ENCODE peak calls at places on chromosomes 7 and 10, in eight cellular contexts. R is Caco-2, U is lower lobe of right lung, K is heart right ventricle, I is GM06990, S is OCI-LY7, G is upper lobe of right lung, T is astrocyte of the cerebellum. E is an unnamed sample.

GRCh38 chr10:129703287-129704137 is 236.5 kb downstream of the MGMT start:
- DNase-seq in K (no peak), I (no peak), S (no peak), U (no peak), T (no peak), G (no peak), R (no peak), E (no peak)

GRCh38 chr7:6151994-6152735 is 120.3 kb downstream of the CYTH3 start:
- DNase-seq in S (no peak), R (no peak), I (no peak), G (no peak), T (no peak), U (no peak), K (no peak), E (no peak)

GRCh38 chr7:20301311-20301939 is 29.3 kb upstream of the ITGB8 start:
- DNase-seq in S (no peak), G (no peak), I (no peak), U (no peak), T (no peak), R (no peak), K (no peak), E (peak)

GRCh38 chr7:75732764-75733630 is 5.7 kb downstream of the HIP1 start:
- DNase-seq in I (no peak), R (no peak), S (peak), K (no peak), G (no peak), T (peak), U (no peak), E (no peak)

GRCh38 chr7:130521552-130521951 is 29.7 kb downstream of the MEST start:
- DNase-seq in S (no peak), T (no peak), I (no peak), R (no peak), K (no peak), G (no peak), U (no peak), E (no peak)

GRCh38 chr10:81696609-81697388 is 178.2 kb upstream of the NRG3 start:
- DNase-seq in K (no peak), T (no peak), R (peak), S (no peak), U (no peak), G (no peak), I (no peak), E (no peak)

GRCh38 chr7:22291979-22292378 is 65.0 kb downstream of the RAPGEF5 start:
- DNase-seq in K (no peak), T (no peak), G (no peak), S (no peak), R (no peak), I (no peak), U (no peak), E (no peak)

GRCh38 chr10:15084502-15084922 is 4.1 kb downstream of the ACBD7 start:
- DNase-seq in I (no peak), T (peak), S (no peak), R (peak), G (no peak), K (peak), U (no peak), E (no peak)

GRCh38 chr10:71985542-71986250 is 21.5 kb downstream of the CHST3 start:
- DNase-seq in R (no peak), G (no peak), U (peak), S (no peak), K (peak), T (no peak), I (peak), E (peak)

GRCh38 chr10:131444862-131445461 is 133.4 kb upstream of the TCERG1L start:
- DNase-seq in I (no peak), K (no peak), U (no peak), S (no peak), R (no peak), T (no peak), G (peak), E (no peak)

GRCh38 chr10:97571622-97572021 is 957 bp upstream of the ANKRD2 start:
- DNase-seq in S (no peak), G (no peak), U (no peak), R (peak), I (no peak), K (no peak), T (no peak), E (no peak)

GRCh38 chr10:75932921-75933320 is 501.5 kb downstream of the LRMDA start:
- DNase-seq in S (no peak), T (no peak), I (no peak), R (no peak), U (no peak), K (no peak), G (no peak), E (no peak)

GRCh38 chr10:126227762-126228134 is 160.5 kb downstream of the ADAM12 start:
- DNase-seq in R (no peak), G (no peak), T (no peak), U (no peak), I (no peak), K (no peak), S (no peak), E (no peak)

GRCh38 chr10:37700886-37701780 is 156.3 kb downstream of the ZNF248 start:
- DNase-seq in R (no peak), K (no peak), S (no peak), G (peak), I (no peak), T (no peak), U (no peak), E (no peak)

GRCh38 chr7:28002638-28003037 is 178.0 kb downstream of the JAZF1 start:
- DNase-seq in T (no peak), I (no peak), S (peak), U (no peak), R (no peak), K (no peak), G (no peak), E (no peak)

GRCh38 chr7:155846936-155847335 is 34.7 kb upstream of the SHH start:
- DNase-seq in T (no peak), I (no peak), S (no peak), K (no peak), U (no peak), G (no peak), R (no peak), E (no peak)

GRCh38 chr10:129764901-129765663 is 199.0 kb downstream of the EBF3 start:
- DNase-seq in K (no peak), G (peak), I (no peak), R (no peak), U (peak), S (no peak), T (no peak), E (no peak)

DNA sequence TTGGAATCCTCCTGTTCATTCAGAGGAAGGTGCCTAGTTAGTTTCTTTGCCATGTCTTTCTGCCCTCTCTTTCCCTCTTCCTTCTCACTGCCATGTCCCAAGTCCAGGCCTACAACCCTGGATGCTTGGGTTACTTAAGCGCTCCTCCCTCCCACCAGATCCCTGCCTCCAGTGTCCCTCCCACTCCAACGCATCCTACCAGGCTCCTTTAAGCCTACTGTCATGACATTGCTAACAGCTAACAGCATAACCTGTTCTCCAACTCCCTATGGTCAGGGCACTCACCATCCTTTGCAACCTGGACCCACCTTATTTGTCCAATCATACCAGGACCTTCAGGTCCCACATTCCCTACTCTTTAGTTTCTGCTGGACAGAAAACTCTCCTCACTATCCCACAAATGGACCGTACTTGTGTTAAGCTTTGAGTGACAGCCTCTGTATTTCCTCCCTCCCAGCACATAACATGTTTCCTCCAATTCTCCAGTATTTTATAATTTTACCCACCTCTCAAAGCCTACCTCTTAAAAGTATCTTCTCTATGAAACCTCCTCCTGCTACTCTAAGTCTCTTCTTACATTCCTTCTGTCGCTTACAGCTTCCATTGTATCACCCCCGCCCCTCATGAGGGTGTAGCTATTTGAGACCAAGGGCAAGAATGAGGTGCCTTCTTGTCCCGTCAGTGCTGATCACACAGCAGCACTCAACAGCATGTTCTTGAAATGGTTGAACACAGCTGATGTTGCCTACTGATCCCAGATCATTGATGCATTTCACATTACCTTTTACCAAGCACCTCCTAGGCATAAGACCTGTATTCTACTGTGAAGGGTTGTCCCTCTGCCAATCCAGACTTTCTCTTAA is 1.7 kb downstream of the BLNK start:
- DNase-seq in R (no peak), K (no peak), T (no peak), U (no peak), I (no peak), S (no peak), G (no peak), E (no peak)
- TF ChIP-seq CTCF in R (no peak), K (no peak), T (no peak), U (no peak), I (no peak), S (no peak), G (no peak), E (no peak)

DNA sequence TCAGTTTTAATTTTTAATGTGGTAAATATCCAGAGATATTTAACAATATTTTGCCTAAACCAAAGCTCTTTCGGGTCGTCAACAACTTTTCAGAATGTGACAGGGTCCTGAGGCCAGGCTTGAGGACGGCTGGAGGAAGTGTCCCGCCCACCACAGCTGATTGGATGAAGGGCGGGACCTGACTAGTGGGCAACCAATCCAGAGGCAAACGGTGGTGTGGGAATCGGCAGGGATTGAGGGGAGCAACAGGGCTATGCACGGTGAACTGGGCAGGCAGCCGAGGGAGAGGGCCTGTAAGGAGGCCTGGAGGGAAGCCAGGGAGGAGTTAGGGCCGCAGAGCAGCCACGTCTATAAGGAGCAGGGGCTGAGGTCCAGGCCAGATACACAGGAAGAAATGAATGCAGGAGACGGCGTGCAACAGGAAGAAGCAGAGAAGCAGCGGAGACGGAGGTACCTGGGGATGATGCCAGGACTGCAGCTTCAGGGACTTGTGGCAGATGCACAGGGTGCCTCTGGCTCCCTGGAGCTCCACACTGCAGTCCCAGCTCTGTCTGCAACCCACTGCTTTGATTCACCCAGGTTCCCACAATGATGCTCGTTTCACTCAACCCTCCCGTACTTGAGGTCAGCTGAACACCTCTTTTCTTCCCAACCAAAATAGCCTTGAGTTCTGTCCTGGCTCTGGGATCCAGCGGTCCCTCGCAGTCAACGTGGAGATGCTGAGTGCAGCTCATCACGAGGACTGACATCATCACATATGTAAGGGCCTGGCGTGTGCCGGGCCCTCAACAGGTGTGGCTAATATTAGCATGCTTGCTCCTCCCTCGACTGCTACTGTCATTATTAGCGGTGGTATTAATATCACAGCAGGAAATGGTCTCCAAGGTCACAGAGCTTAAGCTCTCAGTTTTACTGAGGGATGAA is 45.9 kb upstream of the ZMIZ1 start:
- DNase-seq in K (peak), G (peak), S (peak), I (peak), T (peak), U (peak), R (peak), E (no peak)
- TF ChIP-seq CTCF in K (no peak), G (no peak), S (no peak), I (no peak), T (no peak), U (no peak), R (no peak), E (no peak)

GRCh38 chr7:133274265-133274664 is 21.4 kb downstream of the EXOC4 start:
- DNase-seq in G (no peak), S (no peak), I (no peak), K (no peak), U (no peak), R (no peak), T (no peak), E (no peak)

GRCh38 chr7:133275441-133276105 is 22.7 kb downstream of the EXOC4 start:
- DNase-seq in K (no peak), S (no peak), G (no peak), U (no peak), T (peak), R (no peak), I (no peak), E (no peak)

GRCh38 chr7:133273221-133273620 is 20.3 kb downstream of the EXOC4 start:
- DNase-seq in K (no peak), I (no peak), U (no peak), T (no peak), G (no peak), S (no peak), R (no peak), E (no peak)

GRCh38 chr7:133275008-133275407 is 22.1 kb downstream of the EXOC4 start:
- DNase-seq in I (no peak), U (no peak), R (no peak), T (no peak), K (no peak), S (no peak), G (no peak), E (no peak)
- TF ChIP-seq CTCF in I (no peak), U (no peak), R (no peak), T (peak), K (no peak), S (peak), G (no peak), E (no peak)

GRCh38 chr7:97845622-97846203 is 26.5 kb downstream of the ASNS start:
- DNase-seq in T (no peak), K (no peak), G (no peak), S (peak), I (no peak), R (peak), U (no peak), E (no peak)
- TF ChIP-seq CTCF in T (peak), K (peak), G (peak), S (peak), I (no peak), R (peak), U (peak), E (peak)

DNA sequence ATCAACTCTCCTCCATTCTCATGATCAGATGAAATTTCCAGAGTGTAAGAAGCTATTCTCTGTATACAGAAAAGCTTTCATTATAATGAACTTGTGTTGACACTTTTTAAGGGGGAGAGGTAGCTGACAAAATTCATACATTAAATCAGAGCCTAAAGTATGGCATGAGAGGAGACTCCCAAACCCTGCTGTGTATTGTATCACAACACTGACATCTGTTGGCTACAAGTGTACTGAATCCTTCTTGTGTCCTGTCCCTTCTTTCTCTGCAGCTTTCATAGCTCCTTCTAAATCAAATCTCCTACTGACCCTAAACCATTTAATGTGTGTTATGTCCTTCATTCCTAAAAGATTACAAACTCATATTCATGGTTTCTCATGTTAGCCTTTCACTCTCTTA is 70.9 kb downstream of the GCC1 start:
- DNase-seq in K (no peak), U (no peak), R (peak), G (no peak), T (peak), I (no peak), S (peak), E (peak)
- TF ChIP-seq CTCF in K (peak), U (peak), R (peak), G (peak), T (peak), I (peak), S (peak), E (peak)

GRCh38 chr10:60532691-60533468 is 143.2 kb upstream of the ANK3 start:
- DNase-seq in K (no peak), G (no peak), S (no peak), U (no peak), T (no peak), I (no peak), R (no peak), E (no peak)
- TF ChIP-seq CTCF in K (no peak), G (no peak), S (no peak), U (no peak), T (no peak), I (no peak), R (no peak), E (no peak)

DNA sequence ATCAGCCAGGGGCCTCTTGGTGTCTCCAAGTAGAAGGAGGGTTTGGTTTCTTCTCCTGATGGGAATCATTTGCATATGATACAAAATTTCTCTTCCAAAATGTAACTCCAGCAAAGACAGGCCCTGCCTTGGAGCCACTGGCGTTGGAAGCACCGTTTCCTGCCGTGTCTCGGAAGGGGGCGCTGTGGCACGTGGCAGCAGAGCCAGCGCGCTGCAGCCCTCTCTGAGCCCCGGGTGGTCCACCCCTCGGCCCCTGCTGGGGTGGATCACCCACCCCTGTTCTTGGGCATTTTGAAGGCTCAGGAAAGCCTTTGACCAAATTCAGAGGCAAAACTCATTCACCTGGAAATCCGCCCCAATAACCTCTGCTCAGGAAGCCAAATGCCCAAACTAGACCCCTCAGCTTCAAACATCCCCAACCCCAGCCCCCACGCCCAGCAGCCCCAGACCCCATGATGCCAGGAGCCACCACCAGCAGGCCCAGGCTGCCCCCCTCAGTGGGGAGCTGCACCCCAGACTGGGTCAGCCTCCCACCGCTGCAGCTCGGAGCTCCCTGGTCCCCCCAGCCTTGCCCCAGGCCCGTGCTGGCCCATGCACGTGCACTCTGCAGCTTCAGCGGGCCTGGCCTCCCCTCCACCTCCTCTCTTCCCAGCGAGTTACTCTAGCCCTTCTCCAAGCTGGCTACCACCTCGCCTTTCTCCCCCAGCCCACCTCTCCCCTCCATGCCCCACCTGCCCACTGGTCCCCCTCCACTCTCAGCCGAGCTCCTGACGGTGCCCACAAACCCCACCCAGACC is 29.5 kb upstream of the ELFN1 start:
- DNase-seq in R (no peak), G (no peak), S (no peak), U (peak), K (no peak), T (no peak), I (no peak), E (no peak)
- TF ChIP-seq CTCF in R (no peak), G (no peak), S (peak), U (no peak), K (no peak), T (no peak), I (no peak), E (no peak)

DNA sequence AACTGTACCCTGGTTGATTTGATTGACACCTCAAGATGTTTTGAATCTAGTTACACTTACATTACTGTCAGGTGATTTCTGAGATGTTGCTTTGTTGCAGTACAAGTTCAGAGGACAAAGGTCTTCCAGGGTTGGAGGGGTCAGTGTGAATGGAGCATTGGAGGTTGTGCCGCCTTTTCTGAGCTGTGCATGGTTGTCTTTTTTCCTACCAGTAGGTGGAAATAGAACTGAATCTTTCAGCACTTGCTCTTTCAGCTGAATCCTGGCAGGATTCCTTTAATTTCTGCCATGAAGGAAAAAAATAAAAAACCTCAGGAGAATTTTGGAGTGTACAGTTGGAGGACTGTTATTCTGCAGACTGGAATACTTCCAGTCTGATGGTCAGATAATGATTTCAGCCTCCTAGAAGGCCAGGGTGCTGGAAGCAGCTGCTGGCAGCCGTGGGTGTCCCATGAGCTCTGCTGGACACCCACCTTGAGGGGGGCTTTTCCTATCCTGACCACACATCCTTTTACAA is 82.7 kb downstream of the PLCE1 start:
- DNase-seq in U (no peak), I (no peak), R (peak), G (no peak), K (peak), S (no peak), T (peak), E (no peak)
- TF ChIP-seq CTCF in U (peak), I (no peak), R (peak), G (peak), K (peak), S (no peak), T (peak), E (no peak)

GRCh38 chr7:52917982-52918578 is 117.4 kb upstream of the POM121L12 start:
- DNase-seq in K (no peak), U (no peak), I (no peak), R (peak), T (no peak), G (no peak), S (peak), E (no peak)
- TF ChIP-seq CTCF in K (no peak), U (no peak), I (peak), R (peak), T (peak), G (no peak), S (peak), E (no peak)